ENCODE peak calls at places on chromosomes 4 and X, in seven cellular contexts. L is activated CD4-positive, CD25-positive, alpha-beta regulatory T cell; B is H9; E is KBM-7; H is ovary; W is LoVo; C is A549. K is an unnamed sample.

GRCh38 chrX:9532349-9532748 is 67.5 kb downstream of the TBL1X start:
- DNase-seq in L (no peak), B (no peak), E (no peak), H (peak; percentile 70), W (no peak), C (no peak), K (no peak)

GRCh38 chr4:145735330-145735638 is 55.3 kb downstream of the C4orf51 start:
- DNase-seq in L (no peak), B (no peak), E (no peak), H (no peak), W (peak; percentile 27), C (peak; percentile 72), K (no peak)

GRCh38 chr4:162456106-162456505 is 292.3 kb upstream of the FSTL5 start:
- DNase-seq in L (no peak), B (no peak), E (no peak), H (no peak), W (no peak), C (no peak), K (no peak)

GRCh38 chrX:46140272-46140671 is 404.9 kb downstream of the ZNF674 start:
- DNase-seq in L (no peak), B (no peak), E (no peak), H (no peak), W (no peak), C (no peak), K (no peak)

GRCh38 chr4:69096111-69096656 is at the start of gene UGT2B7:
- DNase-seq in L (no peak), B (no peak), E (no peak), H (no peak), W (peak; percentile 7), C (peak; percentile 74), K (no peak)

GRCh38 chr4:150235795-150236385 is 157.6 kb downstream of the DCLK2 start:
- DNase-seq in L (no peak), B (no peak), E (no peak), H (no peak), W (no peak), C (no peak), K (no peak)

GRCh38 chrX:14832151-14832550 is 40.7 kb downstream of the FANCB start:
- DNase-seq in L (no peak), B (no peak), E (no peak), H (no peak), W (no peak), C (no peak), K (no peak)

GRCh38 chr4:54281060-54281781 is 52.1 kb downstream of the PDGFRA start:
- DNase-seq in L (no peak), B (no peak), E (peak; percentile 52), H (peak; percentile 64), W (peak; percentile 27), C (peak; percentile 20), K (peak; percentile 84)

GRCh38 chrX:2549874-2550273 is 49.1 kb upstream of the DHRSX start:
- DNase-seq in L (no peak), B (no peak), E (no peak), H (no peak), W (no peak), C (no peak), K (no peak)

GRCh38 chr4:105594094-105595010 is 41.9 kb downstream of the ARHGEF38 start:
- DNase-seq in L (no peak), B (no peak), E (no peak), H (no peak), W (peak; percentile 54), C (peak; percentile 9), K (no peak)

GRCh38 chr4:185566972-185567749 is 31.9 kb upstream of the PDLIM3 start:
- DNase-seq in L (no peak), B (no peak), E (no peak), H (no peak), W (no peak), C (peak; percentile 34), K (peak; percentile 55)

GRCh38 chr4:65508169-65508568 is 162.1 kb downstream of the EPHA5 start:
- DNase-seq in L (no peak), B (no peak), E (no peak), H (no peak), W (peak; percentile 49), C (peak; percentile 13), K (no peak)

GRCh38 chr4:76035146-76035545 is 724 bp downstream of the CXCL11 start:
- DNase-seq in L (no peak), B (no peak), E (no peak), H (no peak), W (no peak), C (no peak), K (no peak)

GRCh38 chr4:7195546-7196282 is 3.4 kb downstream of the SORCS2 start:
- DNase-seq in L (no peak), B (peak; percentile 16), E (no peak), H (no peak), W (no peak), C (no peak), K (peak; percentile 38)

GRCh38 chr4:18366762-18367358 is 345.3 kb upstream of the LCORL start:
- DNase-seq in L (no peak), B (no peak), E (peak; percentile 38), H (no peak), W (peak; percentile 35), C (peak; percentile 18), K (no peak)

GRCh38 chrX:12917753-12918152 is 11.3 kb downstream of the TLR8 start:
- DNase-seq in L (no peak), B (no peak), E (no peak), H (no peak), W (no peak), C (no peak), K (no peak)

GRCh38 chrX:18964026-18964425 is 19.9 kb downstream of the PHKA2 start:
- DNase-seq in L (no peak), B (no peak), E (peak; percentile 40), H (no peak), W (no peak), C (no peak), K (no peak)